ENCODE peak calls at places on chromosomes 2 and 18, in five cellular contexts. W is Peyer's patch, C is tibial artery, R is left ventricle myocardium inferior, Q is GM23338. P is an unnamed sample.

GRCh38 chr2:200616193-200616592 is 30.4 kb downstream of the AOX1 start:
- DNase-seq in Q (no peak), W (no peak), C (no peak), R (no peak), P (no peak)

GRCh38 chr18:63237486-63237885 is 82.1 kb downstream of the BCL2 start:
- DNase-seq in W (no peak), Q (peak; percentile 4), R (no peak), C (no peak), P (no peak)

GRCh38 chr2:231308219-231308618 is 87.3 kb upstream of the B3GNT7 start:
- DNase-seq in R (no peak), C (no peak), Q (no peak), W (no peak), P (no peak)

GRCh38 chr2:173982918-173983317 is 17.7 kb upstream of the SP3 start:
- DNase-seq in C (no peak), R (no peak), W (no peak), Q (no peak), P (no peak)

GRCh38 chr2:191693151-191693550 is 15.2 kb downstream of the NABP1 start:
- DNase-seq in R (no peak), Q (no peak), C (no peak), W (no peak), P (no peak)

GRCh38 chr2:110125292-110125691 is 9.7 kb upstream of the MALL start:
- DNase-seq in R (no peak), Q (no peak), W (no peak), C (no peak), P (no peak)

GRCh38 chr18:34639662-34640061 is 70.4 kb upstream of the DTNA start:
- DNase-seq in C (no peak), W (no peak), R (no peak), Q (no peak), P (no peak)

GRCh38 chr2:48043301-48043700 is 137.0 kb upstream of the FBXO11 start:
- DNase-seq in W (no peak), Q (no peak), C (no peak), R (no peak), P (no peak)

GRCh38 chr18:75727479-75727878 is 300.0 kb upstream of the SMIM21 start:
- DNase-seq in R (peak; percentile 36), Q (peak; percentile 86), C (no peak), W (no peak), P (no peak)

GRCh38 chr18:39724652-39725051 is 2159.1 kb upstream of the CELF4 start:
- DNase-seq in R (no peak), Q (no peak), C (no peak), W (no peak), P (no peak)

GRCh38 chr2:71925268-71926097 is 222.2 kb downstream of the CYP26B1 start:
- DNase-seq in C (peak; percentile 61), R (no peak), W (no peak), Q (no peak), P (peak; percentile 72)

GRCh38 chr2:135904590-135904989 is 28.3 kb upstream of the MCM6 start:
- DNase-seq in C (no peak), R (no peak), Q (no peak), W (no peak), P (no peak)

GRCh38 chr2:134319581-134320246 is 65.8 kb downstream of the MGAT5 start:
- DNase-seq in W (no peak), Q (peak; percentile 35), R (no peak), C (no peak), P (no peak)

GRCh38 chr18:61551586-61551985 is 218.4 kb downstream of the CDH20 start:
- DNase-seq in Q (peak; percentile 91), W (no peak), C (no peak), R (no peak), P (no peak)

GRCh38 chr2:26401739-26402541 is at the start of gene DRC1:
- DNase-seq in C (no peak), R (peak; percentile 53), Q (peak; percentile 96), W (no peak), P (peak; percentile 69)

GRCh38 chr2:99417396-99417795 is 72.4 kb downstream of the REV1 start:
- DNase-seq in W (no peak), Q (no peak), R (no peak), C (no peak), P (no peak)

GRCh38 chr2:240593026-240593702 is 6.6 kb downstream of the CAPN10 start:
- DNase-seq in W (no peak), R (peak; percentile 54), Q (no peak), C (peak; percentile 42), P (peak; percentile 62)

GRCh38 chr18:26575865-26576217 is 27.5 kb upstream of the KCTD1 start:
- DNase-seq in W (no peak), Q (no peak), R (no peak), C (no peak), P (no peak)

GRCh38 chr2:238938460-238939055 is 90.7 kb downstream of the TWIST2 start:
- DNase-seq in R (peak; percentile 80), W (peak; percentile 28), C (peak; percentile 94), Q (no peak), P (peak; percentile 89)

GRCh38 chr2:130391872-130392670 is 36.2 kb downstream of the PTPN18 start:
- DNase-seq in C (no peak), Q (no peak), R (no peak), W (no peak), P (no peak)

DNA sequence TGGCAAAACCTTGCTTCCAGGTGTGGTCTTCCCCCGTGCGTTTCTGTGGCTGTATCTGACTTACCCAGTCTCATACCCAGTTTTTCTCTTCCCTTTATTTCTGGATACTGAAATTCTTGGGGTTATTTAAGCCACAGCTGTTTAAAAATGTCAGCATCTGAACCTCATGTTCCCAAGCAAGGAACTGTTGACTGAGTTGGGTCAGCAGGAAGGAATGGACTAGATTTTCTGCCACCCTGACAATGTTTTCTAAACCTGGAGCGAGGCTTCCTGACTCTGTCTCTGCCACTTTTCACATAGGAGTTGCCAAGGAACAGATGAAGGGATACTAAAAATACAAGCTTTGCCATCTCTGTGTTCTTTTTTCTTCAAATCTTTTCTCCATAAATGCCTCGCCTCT is 28.9 kb upstream of the SCYGR1 start:
- DNase-seq in W (no peak), C (no peak), R (no peak), Q (no peak), P (no peak)
- H3K27ac ChIP-seq in W (no peak overlapping the region), C (no peak overlapping the region), R (peak overlapping the region; percentile 78), Q (no peak overlapping the region), P (no peak overlapping the region)

GRCh38 chr2:60992985-60993392 is 24.5 kb upstream of the PEX13 start:
- DNase-seq in R (no peak), C (no peak), Q (no peak), W (peak; percentile 46), P (no peak)
- H3K4me3 ChIP-seq in R (peak overlapping the region; percentile 9), C (no peak overlapping the region), Q (no peak overlapping the region), W (no peak overlapping the region), P (no peak overlapping the region)

GRCh38 chr2:60551241-60552095 is 2.0 kb downstream of the BCL11A start:
- DNase-seq in C (no peak), W (peak; percentile 59), R (no peak), Q (peak; percentile 58), P (peak; percentile 74)
- H3K4me1 ChIP-seq in C (peaks cover 59% of the 10 kb centered on the region), W (no peaks in the 10 kb centered on the region), R (peaks cover 72% of the 10 kb centered on the region), Q (peaks cover 23% of the 10 kb centered on the region), P (no peaks in the 10 kb centered on the region)

GRCh38 chr2:85598594-85599340 is 3.2 kb downstream of the RNF181 start:
- DNase-seq in C (no peak), Q (no peak), W (no peak), R (no peak), P (no peak)
- H3K27ac ChIP-seq in C (no peak overlapping the region), Q (no peak overlapping the region), W (no peak overlapping the region), R (no peak overlapping the region), P (no peak overlapping the region)

GRCh38 chr18:48715651-48716354 is 177.0 kb downstream of the CTIF start:
- DNase-seq in R (no peak), W (no peak), Q (no peak), C (peak; percentile 75), P (peak; percentile 66)
- H3K4me3 ChIP-seq in R (no peak overlapping the region), W (no peak overlapping the region), Q (no peak overlapping the region), C (no peak overlapping the region), P (no peak overlapping the region)

GRCh38 chr18:37586641-37587225 is 21.1 kb upstream of the CELF4 start:
- DNase-seq in Q (no peak), W (no peak), C (no peak), R (no peak), P (no peak)
- H3K4me1 ChIP-seq in Q (peaks cover 6% of the 10 kb centered on the region), W (no peaks in the 10 kb centered on the region), C (no peaks in the 10 kb centered on the region), R (no peaks in the 10 kb centered on the region), P (no peaks in the 10 kb centered on the region)

GRCh38 chr2:235011607-235011928 is 59.8 kb downstream of the SH3BP4 start:
- DNase-seq in W (no peak), C (no peak), Q (peak; percentile 72), R (no peak), P (no peak)

GRCh38 chr2:235011929-235012631 is 60.3 kb downstream of the SH3BP4 start:
- DNase-seq in R (no peak), Q (no peak), C (no peak), W (no peak), P (no peak)

GRCh38 chr2:235009081-235009480 is 57.3 kb downstream of the SH3BP4 start:
- DNase-seq in R (no peak), C (no peak), W (no peak), Q (no peak), P (no peak)

GRCh38 chr2:235008584-235009044 is 56.8 kb downstream of the SH3BP4 start:
- DNase-seq in R (no peak), C (no peak), Q (no peak), W (no peak), P (no peak)

DNA sequence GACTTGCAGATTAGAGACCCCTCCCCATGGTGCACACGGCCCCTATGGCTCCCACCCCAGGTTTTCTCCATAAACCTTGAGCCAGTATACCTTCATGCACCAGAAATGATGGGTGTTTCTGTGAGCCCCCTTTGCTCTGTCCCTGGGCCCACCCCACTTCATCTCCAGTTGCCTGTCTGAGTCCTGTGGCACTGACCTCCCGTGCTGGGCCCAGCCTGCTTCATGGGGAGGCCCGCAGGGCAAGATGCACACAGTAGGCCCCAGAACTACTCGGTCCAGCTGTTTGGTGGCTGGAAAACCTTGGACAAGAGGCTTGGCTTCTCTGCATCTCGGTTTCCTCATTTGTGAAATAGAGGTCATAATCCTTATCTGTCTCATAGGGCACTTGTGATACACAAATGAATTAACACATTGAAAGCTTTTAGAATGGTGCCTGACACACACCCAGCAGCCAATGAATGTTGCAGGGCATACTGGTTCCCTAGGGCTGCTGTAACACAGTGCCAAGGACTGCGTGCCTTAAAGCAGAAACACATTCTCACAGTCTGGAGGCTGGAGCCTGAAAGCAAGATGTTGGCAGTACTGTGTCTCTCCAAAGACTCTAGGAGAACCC is 58.4 kb downstream of the SH3BP4 start:
- DNase-seq in C (no peak), R (no peak), W (no peak), Q (no peak), P (no peak)
- H3K27ac ChIP-seq in C (no peak overlapping the region), R (no peak overlapping the region), W (no peak overlapping the region), Q (no peak overlapping the region), P (no peak overlapping the region)

DNA sequence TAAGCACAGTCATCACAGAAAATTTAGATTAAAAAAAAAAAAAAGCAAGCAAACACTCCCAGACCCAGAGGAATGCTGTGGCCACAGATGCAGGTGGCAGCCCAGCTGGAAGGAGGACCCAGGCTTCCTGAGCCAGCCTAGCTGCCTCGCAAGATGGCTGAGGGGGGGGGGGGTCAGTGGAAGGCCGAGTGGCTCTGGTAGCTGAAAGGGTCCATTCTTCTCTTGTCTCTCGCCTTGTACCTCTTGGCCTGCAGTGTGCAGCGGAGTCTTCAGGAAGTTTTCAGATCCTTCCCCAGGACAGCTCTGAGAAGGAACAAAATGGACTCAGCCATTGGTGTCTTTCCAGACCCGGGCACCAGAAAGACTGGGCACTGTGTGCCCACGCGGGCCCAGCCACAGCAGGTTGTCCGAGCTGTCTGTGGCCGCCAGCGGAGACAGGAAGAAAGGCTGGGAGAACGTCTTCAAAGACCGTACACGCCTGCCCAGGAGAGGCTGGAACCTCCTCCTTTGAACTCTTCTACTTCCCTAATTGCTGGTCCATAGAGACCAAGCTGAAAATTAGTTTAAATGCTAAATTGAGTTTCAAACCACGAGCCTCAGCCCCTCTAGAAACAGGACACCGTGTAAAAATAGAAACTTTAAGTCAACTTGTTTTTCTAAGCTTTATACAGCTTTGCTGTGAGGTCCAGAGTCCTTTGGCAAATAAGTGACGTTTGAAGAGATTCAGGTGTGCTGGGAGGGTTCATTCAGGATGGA is 21.4 kb downstream of the APCDD1 start:
- DNase-seq in W (no peak), Q (no peak), C (no peak), R (no peak), P (no peak)
- H3K4me3 ChIP-seq in W (no peak overlapping the region), Q (no peak overlapping the region), C (no peak overlapping the region), R (no peak overlapping the region), P (no peak overlapping the region)

P was measured in aorta.